ENCODE peak calls at places on chromosomes 4 and X, in four cellular contexts. Y is tibial nerve, D is AG09319, C is AG09309. P is an unnamed sample.

GRCh38 chrX:110086916-110087484 is 84.1 kb downstream of the TMEM164 start:
- DNase-seq in D (peak), C (peak), Y (no peak), P (peak)

GRCh38 chr4:108529102-108529501 is 91.3 kb upstream of the RPL34 start:
- DNase-seq in D (no peak), Y (no peak), C (no peak), P (no peak)

GRCh38 chrX:154529206-154529612 is 13.2 kb upstream of the FAM3A start:
- DNase-seq in Y (no peak), C (no peak), D (no peak), P (no peak)

GRCh38 chrX:134545524-134545923 is 85.6 kb downstream of the HPRT1 start:
- DNase-seq in D (no peak), Y (no peak), C (no peak), P (no peak)

GRCh38 chr4:185183622-185184281 is 20.0 kb downstream of the CFAP97 start:
- DNase-seq in D (peak), Y (peak), C (peak), P (peak)

GRCh38 chr4:182600093-182600492 is 317.1 kb downstream of the DCTD start:
- DNase-seq in C (no peak), D (no peak), Y (no peak), P (no peak)

GRCh38 chr4:143352052-143352451 is 15.4 kb downstream of the GAB1 start:
- DNase-seq in Y (no peak), D (no peak), C (no peak), P (no peak)

GRCh38 chr4:54090804-54091623 is 8.9 kb upstream of the GSX2 start:
- DNase-seq in D (no peak), C (no peak), Y (no peak), P (no peak)

GRCh38 chrX:39196192-39197102 is 395.2 kb downstream of the MID1IP1 start:
- DNase-seq in Y (no peak), C (no peak), D (no peak), P (no peak)

GRCh38 chrX:117138070-117138469 is 675.3 kb upstream of the CT83 start:
- DNase-seq in C (no peak), Y (no peak), D (no peak), P (no peak)

GRCh38 chr4:37502070-37502469 is 184.1 kb downstream of the RELL1 start:
- DNase-seq in D (no peak), C (no peak), Y (no peak), P (no peak)

GRCh38 chr4:122857160-122857559 is 30.5 kb downstream of the FGF2 start:
- DNase-seq in Y (no peak), D (no peak), C (no peak), P (no peak)

GRCh38 chrX:104565791-104566687 is at the start of gene IL1RAPL2:
- DNase-seq in D (no peak), Y (no peak), C (no peak), P (no peak)

GRCh38 chr4:125703443-125703842 is 388.7 kb downstream of the FAT4 start:
- DNase-seq in D (no peak), Y (no peak), C (peak), P (no peak)

GRCh38 chr4:183140911-183141320 is 41.9 kb downstream of the WWC2 start:
- DNase-seq in C (peak), D (peak), Y (no peak), P (no peak)

GRCh38 chrX:9700555-9700954 is 65.1 kb downstream of the GPR143 start:
- DNase-seq in Y (no peak), C (no peak), D (no peak), P (no peak)

GRCh38 chrX:41518841-41519220 is 71.7 kb downstream of the NYX start:
- DNase-seq in Y (no peak), D (no peak), C (no peak), P (no peak)

GRCh38 chr4:69977582-69977981 is 12.1 kb upstream of the CSN2 start:
- DNase-seq in Y (no peak), C (no peak), D (no peak), P (no peak)

GRCh38 chr4:187929024-187929423 is 66.5 kb upstream of the ZFP42 start:
- DNase-seq in Y (no peak), D (no peak), C (no peak), P (no peak)

GRCh38 chr4:84456157-84456556 is 42.9 kb downstream of the NKX6-1 start:
- DNase-seq in C (no peak), D (no peak), Y (no peak), P (no peak)
- TF ChIP-seq CTCF in C (no peak), D (no peak), Y (no peak), P (no peak)

GRCh38 chr4:5784960-5785611 is 74.1 kb downstream of the EVC start:
- DNase-seq in Y (peak), C (no peak), D (no peak), P (no peak)

GRCh38 chr4:5782829-5783476 is 72.0 kb downstream of the EVC start:
- DNase-seq in C (no peak), D (no peak), Y (no peak), P (no peak)

GRCh38 chr4:5784021-5784420 is 73.0 kb downstream of the EVC start:
- DNase-seq in D (no peak), Y (no peak), C (no peak), P (no peak)

GRCh38 chr4:5780831-5781480 is 70.0 kb downstream of the EVC start:
- DNase-seq in Y (no peak), C (peak), D (no peak), P (no peak)

GRCh38 chr4:5783486-5783885 is 72.5 kb downstream of the EVC start:
- DNase-seq in Y (no peak), D (no peak), C (no peak), P (no peak)
- TF ChIP-seq CTCF in Y (no peak), D (no peak), C (no peak), P (no peak)

DNA sequence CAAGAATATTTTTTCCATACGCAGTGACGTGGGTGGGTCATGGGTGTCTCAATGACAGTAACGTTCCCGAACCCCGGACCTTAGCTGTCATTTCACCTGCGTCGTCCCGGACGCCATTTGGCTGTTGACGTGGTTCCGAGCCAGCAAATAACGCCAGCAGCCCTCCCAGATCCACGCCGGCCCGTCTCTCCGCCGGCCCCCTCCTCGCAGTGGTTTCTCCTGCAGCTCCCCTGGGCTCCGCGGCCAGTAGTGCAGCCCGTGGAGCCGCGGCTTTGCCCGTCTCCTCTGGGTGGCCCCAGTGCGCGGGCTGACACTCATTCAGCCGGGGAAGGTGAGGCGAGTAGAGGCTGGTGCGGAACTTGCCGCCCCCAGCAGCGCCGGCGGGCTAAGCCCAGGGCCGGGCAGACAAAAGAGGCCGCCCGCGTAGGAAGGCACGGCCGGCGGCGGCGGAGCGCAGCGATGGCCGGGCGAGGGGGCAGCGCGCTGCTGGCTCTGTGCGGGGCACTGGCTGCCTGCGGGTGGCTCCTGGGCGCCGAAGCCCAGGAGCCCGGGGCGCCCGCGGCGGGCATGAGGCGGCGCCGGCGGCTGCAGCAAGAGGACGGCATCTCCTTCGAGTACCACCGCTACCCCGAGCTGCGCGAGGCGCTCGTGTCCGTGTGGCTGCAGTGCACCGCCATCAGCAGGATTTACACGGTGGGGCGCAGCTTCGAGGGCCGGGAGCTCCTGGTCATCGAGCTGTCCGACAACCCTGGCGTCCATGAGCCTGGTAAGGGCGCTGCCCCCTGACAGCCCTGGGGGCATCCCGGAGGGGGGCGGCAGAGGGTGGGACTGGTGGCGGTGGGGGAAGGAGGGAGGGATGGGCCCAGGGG is at the start of gene CPE:
- DNase-seq in Y (peak), C (no peak), D (no peak), P (peak)
- TF ChIP-seq CTCF in Y (peak), C (peak), D (peak), P (peak)

DNA sequence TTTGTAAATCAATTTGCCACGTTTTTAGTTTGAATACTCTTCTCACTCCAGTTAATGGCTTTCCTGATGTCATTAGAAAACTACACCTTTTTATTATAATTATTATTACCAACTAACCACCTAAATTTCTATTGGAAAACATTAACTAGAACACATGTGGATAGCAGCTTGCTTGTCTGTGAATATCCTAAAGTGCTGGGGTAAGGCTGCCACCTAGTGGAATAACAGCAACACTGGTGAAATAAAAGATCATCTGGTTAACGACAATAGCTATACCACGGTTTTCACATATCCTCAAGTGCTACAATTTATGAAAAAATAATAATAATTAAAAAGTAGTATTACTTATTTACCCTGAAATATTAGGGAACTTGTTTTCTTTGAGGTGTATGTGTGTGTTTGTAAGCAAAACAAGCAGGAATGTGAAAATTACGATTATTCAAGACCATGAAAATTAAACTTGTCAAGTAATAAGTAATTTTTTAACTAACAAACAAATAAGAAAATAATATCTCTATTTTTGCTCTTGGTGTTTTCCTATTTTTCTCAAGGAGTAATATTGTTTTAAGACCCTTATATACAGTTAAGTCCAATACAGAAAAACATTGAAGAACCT is 130.1 kb upstream of the TECRL start:
- DNase-seq in D (peak), Y (peak), C (peak), P (peak)
- TF ChIP-seq CTCF in D (peak), Y (peak), C (peak), P (peak)

GRCh38 chr4:76968937-76969336 is 19.4 kb downstream of the SEPTIN11 start:
- DNase-seq in D (no peak), Y (no peak), C (no peak), P (no peak)
- TF ChIP-seq CTCF in D (no peak), Y (no peak), C (no peak), P (no peak)

GRCh38 chr4:147576084-147576483 is 41.1 kb upstream of the TMEM184C start:
- DNase-seq in C (no peak), D (no peak), Y (no peak), P (no peak)

GRCh38 chr4:147566762-147567161 is 50.4 kb upstream of the TMEM184C start:
- DNase-seq in D (no peak), C (no peak), Y (no peak), P (no peak)

GRCh38 chr4:147571021-147571770 is 46.0 kb upstream of the TMEM184C start:
- DNase-seq in Y (no peak), D (no peak), C (no peak), P (no peak)

GRCh38 chr4:147567276-147567675 is 49.9 kb upstream of the TMEM184C start:
- DNase-seq in Y (no peak), C (no peak), D (no peak), P (no peak)

GRCh38 chr4:147570616-147571015 is 46.6 kb upstream of the TMEM184C start:
- DNase-seq in C (no peak), D (no peak), Y (no peak), P (no peak)
- TF ChIP-seq CTCF in C (peak), D (peak), Y (no peak), P (no peak)

GRCh38 chr4:13471400-13471799 is 12.7 kb downstream of the RAB28 start:
- DNase-seq in Y (no peak), D (no peak), C (no peak), P (no peak)
- TF ChIP-seq CTCF in Y (no peak), D (no peak), C (no peak), P (no peak)

GRCh38 chr4:110062166-110062565 is 136.2 kb downstream of the ELOVL6 start:
- DNase-seq in Y (no peak), D (no peak), C (no peak), P (no peak)
- TF ChIP-seq CTCF in Y (no peak), D (no peak), C (no peak), P (no peak)